ENCODE peak calls at places on chromosomes 1 and 21, in six cellular contexts. C, R, J, N, H and B are unnamed samples.

GRCh38 chr1:63966016-63966415 is 192.2 kb downstream of the ROR1 start:
- DNase-seq in C (no peak), R (no peak), J (no peak), N (no peak), H (no peak), B (peak; percentile 55)

GRCh38 chr1:165288301-165289120 is 68.0 kb downstream of the LMX1A start:
- DNase-seq in C (no peak), R (no peak), J (no peak), N (no peak), H (no peak), B (no peak)

GRCh38 chr21:10521091-10521598 is at the start of gene TPTE:
- DNase-seq in C (no peak), R (no peak), J (no peak), N (no peak), H (no peak), B (peak; percentile 65)

GRCh38 chr1:245262876-245263625 is 108.3 kb downstream of the KIF26B start:
- DNase-seq in C (no peak), R (no peak), J (no peak), N (no peak), H (no peak), B (no peak)

GRCh38 chr1:246113555-246114095 is 393.5 kb downstream of the SMYD3 start:
- DNase-seq in C (no peak), R (no peak), J (peak; percentile 16), N (no peak), H (peak; percentile 65), B (no peak)

GRCh38 chr1:155934933-155935590 is 849 bp upstream of the KHDC4 start:
- DNase-seq in C (no peak), R (no peak), J (no peak), N (no peak), H (no peak), B (peak; percentile 49)

GRCh38 chr1:42333662-42334239 is 1.3 kb downstream of the FOXJ3 start:
- DNase-seq in C (no peak), R (no peak), J (peak; percentile 20), N (no peak), H (peak; percentile 26), B (peak; percentile 38)

GRCh38 chr1:207397525-207397926 is 56.6 kb upstream of the CR2 start:
- DNase-seq in C (no peak), R (no peak), J (no peak), N (peak; percentile 45), H (no peak), B (no peak)

GRCh38 chr1:208534604-208534907 is 290.4 kb upstream of the PLXNA2 start:
- DNase-seq in C (no peak), R (no peak), J (no peak), N (no peak), H (no peak), B (no peak)

GRCh38 chr1:209884665-209885117 is 53.3 kb upstream of the SYT14 start:
- DNase-seq in C (no peak), R (no peak), J (peak; percentile 99), N (no peak), H (peak; percentile 99), B (peak; percentile 90)

GRCh38 chr1:59885160-59885832 is 41.3 kb downstream of the CYP2J2 start:
- DNase-seq in C (no peak), R (no peak), J (no peak), N (no peak), H (no peak), B (no peak)

GRCh38 chr1:1231400-1232223 is at the start of gene SDF4:
- DNase-seq in C (peak; percentile 95), R (peak; percentile 94), J (peak; percentile 95), N (peak; percentile 97), H (peak; percentile 96), B (peak; percentile 99)

GRCh38 chr1:1230656-1231399 is 973 bp downstream of the SDF4 start:
- DNase-seq in C (no peak), R (no peak), J (peak; percentile 77), N (no peak), H (peak; percentile 87), B (peak; percentile 21)

GRCh38 chr1:1232801-1233566 is 947 bp downstream of the B3GALT6 start:
- DNase-seq in C (no peak), R (no peak), J (no peak), N (no peak), H (no peak), B (no peak)

GRCh38 chr1:1233567-1233892 is 1.5 kb downstream of the B3GALT6 start:
- DNase-seq in C (no peak), R (no peak), J (no peak), N (no peak), H (no peak), B (no peak)

GRCh38 chr1:1232224-1232800 is at the start of gene B3GALT6:
- DNase-seq in C (no peak), R (no peak), J (peak; percentile 12), N (peak; percentile 61), H (no peak), B (no peak)
- H4K8ac ChIP-seq in C (peak within 1 kb of the TSS; percentile 96), R (peak within 1 kb of the TSS; percentile 91), J (peak within 1 kb of the TSS; percentile 96), N (no peak within 1 kb of the TSS), H (peak within 1 kb of the TSS; percentile 100), B (peak within 1 kb of the TSS; percentile 97)

DNA sequence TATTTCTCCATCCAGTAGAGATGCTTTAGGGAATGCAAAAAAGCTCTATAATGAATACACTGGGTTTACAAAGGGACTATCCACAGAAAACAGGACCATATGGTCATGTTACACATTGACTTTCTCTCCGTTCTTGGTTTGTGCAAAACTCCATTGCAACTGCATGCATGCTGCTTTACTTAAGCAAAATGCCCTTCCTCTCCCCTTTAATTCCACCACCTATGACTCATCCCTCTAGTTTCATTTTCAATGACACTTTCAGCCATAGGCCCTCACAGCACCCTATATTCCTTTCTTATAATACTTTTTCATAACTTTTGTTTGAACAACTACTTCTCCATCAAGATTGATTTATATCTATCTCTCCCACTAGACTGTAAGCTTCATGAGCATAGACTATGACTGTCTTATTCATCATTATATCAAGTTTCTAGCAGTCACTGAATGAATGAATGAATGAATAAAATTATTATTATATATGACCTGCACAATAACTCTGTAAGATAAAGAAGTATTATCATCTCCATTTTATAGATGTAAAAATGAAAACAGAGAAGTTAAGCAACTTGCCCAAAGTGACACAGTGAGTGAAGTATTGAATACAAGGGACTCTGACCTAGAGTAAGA is 248.8 kb downstream of the PLPP3 start:
- DNase-seq in C (no peak), R (no peak), J (peak; percentile 84), N (no peak), H (peak; percentile 87), B (peak; percentile 16)
- H2AFZ ChIP-seq in C (no peak overlapping the region), R (no peak overlapping the region), J (no peak overlapping the region), N (no peak overlapping the region), H (no peak overlapping the region), B (no peak overlapping the region)

GRCh38 chr1:231827337-231828105 is 200.9 kb downstream of the DISC1 start:
- DNase-seq in C (no peak), R (no peak), J (peak; percentile 68), N (no peak), H (peak; percentile 55), B (no peak)
- H2BK120ac ChIP-seq in C (no peak overlapping the region), R (no peak overlapping the region), J (peak overlapping the region; percentile 83), N (no peak overlapping the region), H (no peak overlapping the region), B (no peak overlapping the region)

GRCh38 chr1:154615411-154615810 is 7.4 kb upstream of the ADAR start:
- DNase-seq in C (no peak), R (no peak), J (no peak), N (no peak), H (no peak), B (peak; percentile 86)

GRCh38 chr1:154614247-154614646 is 6.3 kb upstream of the ADAR start:
- DNase-seq in C (no peak), R (no peak), J (no peak), N (peak; percentile 44), H (no peak), B (no peak)

GRCh38 chr1:154619181-154619948 is 11.4 kb upstream of the ADAR start:
- DNase-seq in C (no peak), R (no peak), J (no peak), N (no peak), H (no peak), B (no peak)

GRCh38 chr1:154614887-154615286 is 6.9 kb upstream of the ADAR start:
- DNase-seq in C (no peak), R (no peak), J (no peak), N (peak; percentile 44), H (no peak), B (no peak)

GRCh38 chr1:154616659-154617345 is 8.8 kb upstream of the ADAR start:
- DNase-seq in C (no peak), R (no peak), J (peak; percentile 36), N (no peak), H (no peak), B (no peak)
- H4K8ac ChIP-seq in C (no peak overlapping the region), R (no peak overlapping the region), J (no peak overlapping the region), N (no peak overlapping the region), H (no peak overlapping the region), B (no peak overlapping the region)

GRCh38 chr1:65918564-65918963 is 125.9 kb downstream of the PDE4B start:
- DNase-seq in C (no peak), R (no peak), J (no peak), N (no peak), H (no peak), B (no peak)

GRCh38 chr1:65924471-65924870 is 131.8 kb downstream of the PDE4B start:
- DNase-seq in C (no peak), R (no peak), J (peak; percentile 94), N (no peak), H (peak; percentile 21), B (peak; percentile 52)

DNA sequence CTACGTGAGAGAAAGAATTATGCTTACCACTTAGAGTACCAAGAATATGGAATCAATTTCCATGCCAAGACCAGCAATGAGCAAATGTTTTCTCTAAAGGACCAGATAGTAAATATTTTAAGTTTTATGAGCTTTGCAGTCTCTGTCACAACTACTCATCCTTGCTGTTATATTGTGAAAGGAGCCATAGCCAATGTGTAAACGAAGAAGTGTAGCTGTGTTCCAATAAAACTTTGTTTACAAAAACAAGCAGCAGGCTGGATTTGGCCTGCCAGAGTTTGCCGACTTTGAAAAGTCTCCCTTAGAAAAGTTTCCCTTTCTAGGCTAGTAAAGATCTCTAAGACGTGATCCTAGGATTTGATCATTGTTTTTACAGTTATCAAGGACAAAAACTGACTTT is 128.8 kb downstream of the PDE4B start:
- DNase-seq in C (no peak), R (no peak), J (no peak), N (no peak), H (peak; percentile 1), B (no peak)
- H2AFZ ChIP-seq in C (no peak overlapping the region), R (no peak overlapping the region), J (no peak overlapping the region), N (no peak overlapping the region), H (no peak overlapping the region), B (no peak overlapping the region)